ENCODE peak calls at places on chromosomes 16 and 17, in eight cellular contexts. One of them, this sample, is unnamed.
A peak's percentile ranks its signal among the peaks of the same experiment; 100 is the strongest.

GRCh38 chr17:14387036-14387435 is 86.2 kb downstream of the HS3ST3B1 start:
- DNase-seq in LHCN-M2: no peak
- DNase-seq in EL: no peak
- DNase-seq in T follicular helper cell: no peak
- DNase-seq in activated CD4-positive, alpha-beta T cell treated with anti-CD3 and anti-CD28 coated beads, Interleukin-2, amount 50 U/mL, for 1 hour: no peak
- DNase-seq in NCI-H748 treated with DMSO at 0.1 percent for 48 hours: no peak
- DNase-seq in fibroblast of lung: no peak
- DNase-seq in pancreas: no peak
- DNase-seq in this sample: no peak

GRCh38 chr16:30903596-30903995 is 7.2 kb downstream of the CTF1 start:
- DNase-seq in EL: peak; percentile 61
- DNase-seq in NCI-H748 treated with DMSO at 0.1 percent for 48 hours: no peak
- DNase-seq in activated CD4-positive, alpha-beta T cell treated with anti-CD3 and anti-CD28 coated beads, Interleukin-2, amount 50 U/mL, for 1 hour: no peak
- DNase-seq in fibroblast of lung: no peak
- DNase-seq in T follicular helper cell: no peak
- DNase-seq in pancreas: no peak
- DNase-seq in LHCN-M2: peak; percentile 36
- DNase-seq in this sample: no peak

GRCh38 chr17:15480209-15480608 is 12.8 kb upstream of the CDRT4 start:
- DNase-seq in T follicular helper cell: no peak
- DNase-seq in EL: no peak
- DNase-seq in fibroblast of lung: no peak
- DNase-seq in activated CD4-positive, alpha-beta T cell treated with anti-CD3 and anti-CD28 coated beads, Interleukin-2, amount 50 U/mL, for 1 hour: no peak
- DNase-seq in NCI-H748 treated with DMSO at 0.1 percent for 48 hours: no peak
- DNase-seq in pancreas: no peak
- DNase-seq in LHCN-M2: no peak
- DNase-seq in this sample: no peak

GRCh38 chr17:17729620-17730249 is 48.5 kb downstream of the RAI1 start:
- DNase-seq in T follicular helper cell: peak; percentile 43
- DNase-seq in NCI-H748 treated with DMSO at 0.1 percent for 48 hours: peak; percentile 56
- DNase-seq in EL: no peak
- DNase-seq in activated CD4-positive, alpha-beta T cell treated with anti-CD3 and anti-CD28 coated beads, Interleukin-2, amount 50 U/mL, for 1 hour: peak; percentile 66
- DNase-seq in fibroblast of lung: no peak
- DNase-seq in LHCN-M2: no peak
- DNase-seq in pancreas: no peak
- DNase-seq in this sample: peak; percentile 44

GRCh38 chr17:44024271-44024663 is 9.5 kb upstream of the TMEM101 start:
- DNase-seq in activated CD4-positive, alpha-beta T cell treated with anti-CD3 and anti-CD28 coated beads, Interleukin-2, amount 50 U/mL, for 1 hour: no peak
- DNase-seq in pancreas: no peak
- DNase-seq in T follicular helper cell: no peak
- DNase-seq in EL: no peak
- DNase-seq in fibroblast of lung: no peak
- DNase-seq in NCI-H748 treated with DMSO at 0.1 percent for 48 hours: no peak
- DNase-seq in LHCN-M2: no peak
- DNase-seq in this sample: no peak

GRCh38 chr16:70635356-70636016 is 10.9 kb upstream of the IL34 start:
- DNase-seq in NCI-H748 treated with DMSO at 0.1 percent for 48 hours: no peak
- DNase-seq in fibroblast of lung: peak; percentile 85
- DNase-seq in EL: peak; percentile 71
- DNase-seq in LHCN-M2: peak; percentile 78
- DNase-seq in activated CD4-positive, alpha-beta T cell treated with anti-CD3 and anti-CD28 coated beads, Interleukin-2, amount 50 U/mL, for 1 hour: no peak
- DNase-seq in T follicular helper cell: no peak
- DNase-seq in pancreas: no peak
- DNase-seq in this sample: peak; percentile 44

GRCh38 chr16:69820926-69821541 is 58.9 kb downstream of the WWP2 start:
- DNase-seq in fibroblast of lung: peak; percentile 55
- DNase-seq in activated CD4-positive, alpha-beta T cell treated with anti-CD3 and anti-CD28 coated beads, Interleukin-2, amount 50 U/mL, for 1 hour: no peak
- DNase-seq in EL: peak; percentile 28
- DNase-seq in NCI-H748 treated with DMSO at 0.1 percent for 48 hours: no peak
- DNase-seq in T follicular helper cell: no peak
- DNase-seq in pancreas: peak; percentile 44
- DNase-seq in LHCN-M2: no peak
- DNase-seq in this sample: no peak

GRCh38 chr17:44931376-44931775 is 16.1 kb upstream of the GFAP start:
- DNase-seq in NCI-H748 treated with DMSO at 0.1 percent for 48 hours: no peak
- DNase-seq in activated CD4-positive, alpha-beta T cell treated with anti-CD3 and anti-CD28 coated beads, Interleukin-2, amount 50 U/mL, for 1 hour: no peak
- DNase-seq in pancreas: no peak
- DNase-seq in LHCN-M2: no peak
- DNase-seq in fibroblast of lung: no peak
- DNase-seq in EL: no peak
- DNase-seq in T follicular helper cell: no peak
- DNase-seq in this sample: no peak

GRCh38 chr17:41773190-41773588 is 13.3 kb downstream of the JUP start:
- DNase-seq in LHCN-M2: peak; percentile 73
- DNase-seq in fibroblast of lung: peak; percentile 92
- DNase-seq in activated CD4-positive, alpha-beta T cell treated with anti-CD3 and anti-CD28 coated beads, Interleukin-2, amount 50 U/mL, for 1 hour: no peak
- DNase-seq in pancreas: peak; percentile 76
- DNase-seq in EL: peak; percentile 86
- DNase-seq in T follicular helper cell: no peak
- DNase-seq in NCI-H748 treated with DMSO at 0.1 percent for 48 hours: no peak
- DNase-seq in this sample: peak; percentile 85

GRCh38 chr17:73292031-73292531 is 19.7 kb downstream of the CDC42EP4 start:
- DNase-seq in pancreas: no peak
- DNase-seq in LHCN-M2: peak; percentile 85
- DNase-seq in T follicular helper cell: no peak
- DNase-seq in activated CD4-positive, alpha-beta T cell treated with anti-CD3 and anti-CD28 coated beads, Interleukin-2, amount 50 U/mL, for 1 hour: no peak
- DNase-seq in NCI-H748 treated with DMSO at 0.1 percent for 48 hours: no peak
- DNase-seq in fibroblast of lung: peak; percentile 85
- DNase-seq in EL: peak; percentile 89
- DNase-seq in this sample: peak; percentile 35

GRCh38 chr17:42472709-42473521 is 14.2 kb downstream of the ATP6V0A1 start:
- DNase-seq in LHCN-M2: peak; percentile 64
- DNase-seq in EL: peak; percentile 83
- DNase-seq in activated CD4-positive, alpha-beta T cell treated with anti-CD3 and anti-CD28 coated beads, Interleukin-2, amount 50 U/mL, for 1 hour: no peak
- DNase-seq in fibroblast of lung: peak; percentile 89
- DNase-seq in T follicular helper cell: no peak
- DNase-seq in NCI-H748 treated with DMSO at 0.1 percent for 48 hours: no peak
- DNase-seq in pancreas: no peak
- DNase-seq in this sample: no peak

GRCh38 chr17:3827124-3827773 is 18.8 kb downstream of the NCBP3 start:
- DNase-seq in EL: peak; percentile 71
- DNase-seq in T follicular helper cell: peak; percentile 57
- DNase-seq in pancreas: peak; percentile 26
- DNase-seq in LHCN-M2: peak; percentile 64
- DNase-seq in fibroblast of lung: peak; percentile 65
- DNase-seq in activated CD4-positive, alpha-beta T cell treated with anti-CD3 and anti-CD28 coated beads, Interleukin-2, amount 50 U/mL, for 1 hour: peak; percentile 69
- DNase-seq in NCI-H748 treated with DMSO at 0.1 percent for 48 hours: peak; percentile 17
- DNase-seq in this sample: peak; percentile 75

GRCh38 chr17:29561541-29562517 is 5.0 kb downstream of the ABHD15 start:
- DNase-seq in fibroblast of lung: no peak
- DNase-seq in EL: no peak
- DNase-seq in LHCN-M2: no peak
- DNase-seq in T follicular helper cell: no peak
- DNase-seq in pancreas: no peak
- DNase-seq in activated CD4-positive, alpha-beta T cell treated with anti-CD3 and anti-CD28 coated beads, Interleukin-2, amount 50 U/mL, for 1 hour: no peak
- DNase-seq in NCI-H748 treated with DMSO at 0.1 percent for 48 hours: no peak
- DNase-seq in this sample: peak; percentile 7

GRCh38 chr17:28261219-28261618 is 57.8 kb upstream of the TMEM97 start:
- DNase-seq in fibroblast of lung: no peak
- DNase-seq in T follicular helper cell: no peak
- DNase-seq in LHCN-M2: no peak
- DNase-seq in activated CD4-positive, alpha-beta T cell treated with anti-CD3 and anti-CD28 coated beads, Interleukin-2, amount 50 U/mL, for 1 hour: no peak
- DNase-seq in EL: no peak
- DNase-seq in NCI-H748 treated with DMSO at 0.1 percent for 48 hours: no peak
- DNase-seq in pancreas: no peak
- DNase-seq in this sample: no peak

GRCh38 chr17:82345151-82345976 is 11.8 kb upstream of the SECTM1 start:
- DNase-seq in fibroblast of lung: no peak
- DNase-seq in activated CD4-positive, alpha-beta T cell treated with anti-CD3 and anti-CD28 coated beads, Interleukin-2, amount 50 U/mL, for 1 hour: no peak
- DNase-seq in T follicular helper cell: no peak
- DNase-seq in NCI-H748 treated with DMSO at 0.1 percent for 48 hours: no peak
- DNase-seq in LHCN-M2: no peak
- DNase-seq in EL: no peak
- DNase-seq in pancreas: no peak
- DNase-seq in this sample: no peak

GRCh38 chr16:28182183-28182582 is 29.6 kb downstream of the XPO6 start:
- DNase-seq in pancreas: no peak
- DNase-seq in EL: peak; percentile 53
- DNase-seq in fibroblast of lung: peak; percentile 53
- DNase-seq in activated CD4-positive, alpha-beta T cell treated with anti-CD3 and anti-CD28 coated beads, Interleukin-2, amount 50 U/mL, for 1 hour: peak; percentile 26
- DNase-seq in LHCN-M2: peak; percentile 35
- DNase-seq in NCI-H748 treated with DMSO at 0.1 percent for 48 hours: no peak
- DNase-seq in T follicular helper cell: no peak
- DNase-seq in this sample: peak; percentile 20

GRCh38 chr17:27340990-27341595 is 47.2 kb downstream of the WSB1 start:
- DNase-seq in pancreas: no peak
- DNase-seq in fibroblast of lung: no peak
- DNase-seq in activated CD4-positive, alpha-beta T cell treated with anti-CD3 and anti-CD28 coated beads, Interleukin-2, amount 50 U/mL, for 1 hour: no peak
- DNase-seq in T follicular helper cell: no peak
- DNase-seq in LHCN-M2: no peak
- DNase-seq in EL: no peak
- DNase-seq in NCI-H748 treated with DMSO at 0.1 percent for 48 hours: no peak
- DNase-seq in this sample: no peak

GRCh38 chr16:81164958-81165357 is 68.8 kb upstream of the GCSH start:
- DNase-seq in pancreas: no peak
- DNase-seq in T follicular helper cell: no peak
- DNase-seq in fibroblast of lung: no peak
- DNase-seq in activated CD4-positive, alpha-beta T cell treated with anti-CD3 and anti-CD28 coated beads, Interleukin-2, amount 50 U/mL, for 1 hour: no peak
- DNase-seq in EL: no peak
- DNase-seq in LHCN-M2: no peak
- DNase-seq in NCI-H748 treated with DMSO at 0.1 percent for 48 hours: no peak
- DNase-seq in this sample: no peak

GRCh38 chr17:7837375-7838290 is 3.6 kb downstream of the KDM6B start:
- DNase-seq in activated CD4-positive, alpha-beta T cell treated with anti-CD3 and anti-CD28 coated beads, Interleukin-2, amount 50 U/mL, for 1 hour: no peak
- DNase-seq in LHCN-M2: no peak
- DNase-seq in EL: no peak
- DNase-seq in pancreas: no peak
- DNase-seq in fibroblast of lung: no peak
- DNase-seq in T follicular helper cell: no peak
- DNase-seq in NCI-H748 treated with DMSO at 0.1 percent for 48 hours: peak; percentile 53
- DNase-seq in this sample: no peak

GRCh38 chr16:89815639-89816348 is 653 bp downstream of the FANCA start:
- DNase-seq in fibroblast of lung: no peak
- DNase-seq in NCI-H748 treated with DMSO at 0.1 percent for 48 hours: no peak
- DNase-seq in pancreas: no peak
- DNase-seq in activated CD4-positive, alpha-beta T cell treated with anti-CD3 and anti-CD28 coated beads, Interleukin-2, amount 50 U/mL, for 1 hour: no peak
- DNase-seq in T follicular helper cell: no peak
- DNase-seq in LHCN-M2: no peak
- DNase-seq in EL: peak; percentile 20
- DNase-seq in this sample: peak; percentile 33

GRCh38 chr16:85064186-85064585 is 36.6 kb downstream of the KIAA0513 start:
- DNase-seq in LHCN-M2: no peak
- DNase-seq in activated CD4-positive, alpha-beta T cell treated with anti-CD3 and anti-CD28 coated beads, Interleukin-2, amount 50 U/mL, for 1 hour: no peak
- DNase-seq in T follicular helper cell: no peak
- DNase-seq in fibroblast of lung: peak; percentile 6
- DNase-seq in EL: no peak
- DNase-seq in pancreas: no peak
- DNase-seq in NCI-H748 treated with DMSO at 0.1 percent for 48 hours: no peak
- DNase-seq in this sample: no peak

GRCh38 chr16:49520684-49521083 is 147.1 kb downstream of the C16orf78 start:
- DNase-seq in activated CD4-positive, alpha-beta T cell treated with anti-CD3 and anti-CD28 coated beads, Interleukin-2, amount 50 U/mL, for 1 hour: no peak
- DNase-seq in NCI-H748 treated with DMSO at 0.1 percent for 48 hours: no peak
- DNase-seq in fibroblast of lung: no peak
- DNase-seq in T follicular helper cell: no peak
- DNase-seq in pancreas: no peak
- DNase-seq in EL: no peak
- DNase-seq in LHCN-M2: no peak
- DNase-seq in this sample: no peak

GRCh38 chr17:49848019-49848473 is at the start of gene TAC4:
- DNase-seq in NCI-H748 treated with DMSO at 0.1 percent for 48 hours: no peak
- DNase-seq in fibroblast of lung: no peak
- DNase-seq in LHCN-M2: no peak
- DNase-seq in EL: no peak
- DNase-seq in activated CD4-positive, alpha-beta T cell treated with anti-CD3 and anti-CD28 coated beads, Interleukin-2, amount 50 U/mL, for 1 hour: no peak
- DNase-seq in pancreas: no peak
- DNase-seq in T follicular helper cell: no peak
- DNase-seq in this sample: no peak

GRCh38 chr17:73068322-73069153 is 23.9 kb downstream of the SLC39A11 start:
- DNase-seq in fibroblast of lung: peak; percentile 90
- DNase-seq in LHCN-M2: peak; percentile 15
- DNase-seq in NCI-H748 treated with DMSO at 0.1 percent for 48 hours: no peak
- DNase-seq in activated CD4-positive, alpha-beta T cell treated with anti-CD3 and anti-CD28 coated beads, Interleukin-2, amount 50 U/mL, for 1 hour: no peak
- DNase-seq in EL: peak; percentile 88
- DNase-seq in T follicular helper cell: no peak
- DNase-seq in pancreas: no peak
- DNase-seq in this sample: peak; percentile 98

GRCh38 chr16:85673529-85674417 is 15.0 kb downstream of the GINS2 start:
- DNase-seq in EL: peak; percentile 31
- DNase-seq in LHCN-M2: peak; percentile 42
- DNase-seq in pancreas: peak; percentile 85
- DNase-seq in NCI-H748 treated with DMSO at 0.1 percent for 48 hours: no peak
- DNase-seq in activated CD4-positive, alpha-beta T cell treated with anti-CD3 and anti-CD28 coated beads, Interleukin-2, amount 50 U/mL, for 1 hour: no peak
- DNase-seq in T follicular helper cell: no peak
- DNase-seq in fibroblast of lung: peak; percentile 74
- DNase-seq in this sample: no peak

GRCh38 chr17:6853764-6854442 is 22.4 kb upstream of the TEKT1 start:
- DNase-seq in T follicular helper cell: no peak
- DNase-seq in pancreas: no peak
- DNase-seq in activated CD4-positive, alpha-beta T cell treated with anti-CD3 and anti-CD28 coated beads, Interleukin-2, amount 50 U/mL, for 1 hour: no peak
- DNase-seq in EL: peak; percentile 8
- DNase-seq in NCI-H748 treated with DMSO at 0.1 percent for 48 hours: no peak
- DNase-seq in LHCN-M2: no peak
- DNase-seq in fibroblast of lung: no peak
- DNase-seq in this sample: no peak

GRCh38 chr16:53372942-53373871 is 61.1 kb upstream of the RBL2 start:
- DNase-seq in LHCN-M2: no peak
- DNase-seq in pancreas: peak; percentile 63
- DNase-seq in fibroblast of lung: no peak
- DNase-seq in EL: no peak
- DNase-seq in activated CD4-positive, alpha-beta T cell treated with anti-CD3 and anti-CD28 coated beads, Interleukin-2, amount 50 U/mL, for 1 hour: peak; percentile 82
- DNase-seq in NCI-H748 treated with DMSO at 0.1 percent for 48 hours: no peak
- DNase-seq in T follicular helper cell: peak; percentile 73
- DNase-seq in this sample: peak; percentile 92

GRCh38 chr16:1452530-1452929 is 8.2 kb upstream of the CCDC154 start:
- DNase-seq in EL: no peak
- DNase-seq in fibroblast of lung: no peak
- DNase-seq in pancreas: no peak
- DNase-seq in activated CD4-positive, alpha-beta T cell treated with anti-CD3 and anti-CD28 coated beads, Interleukin-2, amount 50 U/mL, for 1 hour: no peak
- DNase-seq in NCI-H748 treated with DMSO at 0.1 percent for 48 hours: no peak
- DNase-seq in T follicular helper cell: no peak
- DNase-seq in LHCN-M2: no peak
- DNase-seq in this sample: no peak

GRCh38 chr17:45775576-45776011 is 8.5 kb upstream of the CRHR1 start:
- DNase-seq in activated CD4-positive, alpha-beta T cell treated with anti-CD3 and anti-CD28 coated beads, Interleukin-2, amount 50 U/mL, for 1 hour: no peak
- DNase-seq in T follicular helper cell: no peak
- DNase-seq in NCI-H748 treated with DMSO at 0.1 percent for 48 hours: no peak
- DNase-seq in EL: no peak
- DNase-seq in fibroblast of lung: no peak
- DNase-seq in pancreas: peak; percentile 88
- DNase-seq in LHCN-M2: no peak
- DNase-seq in this sample: peak; percentile 28

GRCh38 chr16:87333101-87333500 is 15.9 kb upstream of the C16orf95 start:
- DNase-seq in NCI-H748 treated with DMSO at 0.1 percent for 48 hours: no peak
- DNase-seq in fibroblast of lung: no peak
- DNase-seq in EL: no peak
- DNase-seq in pancreas: no peak
- DNase-seq in T follicular helper cell: no peak
- DNase-seq in LHCN-M2: no peak
- DNase-seq in activated CD4-positive, alpha-beta T cell treated with anti-CD3 and anti-CD28 coated beads, Interleukin-2, amount 50 U/mL, for 1 hour: no peak
- DNase-seq in this sample: no peak

GRCh38 chr17:18198530-18198929 is 14.9 kb downstream of the ALKBH5 start:
- DNase-seq in T follicular helper cell: no peak
- DNase-seq in NCI-H748 treated with DMSO at 0.1 percent for 48 hours: no peak
- DNase-seq in fibroblast of lung: no peak
- DNase-seq in activated CD4-positive, alpha-beta T cell treated with anti-CD3 and anti-CD28 coated beads, Interleukin-2, amount 50 U/mL, for 1 hour: no peak
- DNase-seq in LHCN-M2: no peak
- DNase-seq in EL: no peak
- DNase-seq in pancreas: no peak
- DNase-seq in this sample: no peak

GRCh38 chr17:81298325-81298990 is 3.4 kb upstream of the SLC38A10 start:
- DNase-seq in fibroblast of lung: no peak
- DNase-seq in EL: no peak
- DNase-seq in T follicular helper cell: no peak
- DNase-seq in activated CD4-positive, alpha-beta T cell treated with anti-CD3 and anti-CD28 coated beads, Interleukin-2, amount 50 U/mL, for 1 hour: no peak
- DNase-seq in pancreas: no peak
- DNase-seq in NCI-H748 treated with DMSO at 0.1 percent for 48 hours: no peak
- DNase-seq in LHCN-M2: no peak
- DNase-seq in this sample: no peak

GRCh38 chr17:78002166-78002565 is 43.7 kb downstream of the TNRC6C start:
- DNase-seq in NCI-H748 treated with DMSO at 0.1 percent for 48 hours: no peak
- DNase-seq in T follicular helper cell: no peak
- DNase-seq in activated CD4-positive, alpha-beta T cell treated with anti-CD3 and anti-CD28 coated beads, Interleukin-2, amount 50 U/mL, for 1 hour: no peak
- DNase-seq in LHCN-M2: no peak
- DNase-seq in fibroblast of lung: no peak
- DNase-seq in EL: no peak
- DNase-seq in pancreas: no peak
- DNase-seq in this sample: no peak